ENCODE peak calls at places on chromosomes 12 and 14, in seven cellular contexts. K is BJ, Y is AG09309, A is mucosa of descending colon, L is left lung, D is foreskin keratinocyte, O is GM13976. S is an unnamed sample.
A peak's percentile ranks its signal among the peaks of the same experiment; 100 is the strongest.

GRCh38 chr14:30553311-30553989 is 5.5 kb upstream of the G2E3 start:
- DNase-seq in K (no peak), Y (no peak), A (peak; percentile 23), L (no peak), D (peak; percentile 71), O (no peak), S (no peak)

GRCh38 chr14:60768602-60769001 is 34.0 kb downstream of the MNAT1 start:
- DNase-seq in K (no peak), Y (no peak), A (no peak), L (no peak), D (no peak), O (no peak), S (no peak)

GRCh38 chr12:121813951-121814350 is 10.1 kb downstream of the SETD1B start:
- DNase-seq in K (no peak), Y (no peak), A (no peak), L (peak; percentile 68), D (no peak), O (no peak), S (no peak)

GRCh38 chr12:21538259-21538658 is 12.2 kb downstream of the SPX start:
- DNase-seq in K (no peak), Y (no peak), A (no peak), L (no peak), D (peak; percentile 14), O (no peak), S (no peak)

GRCh38 chr12:52532636-52533035 is 12.4 kb upstream of the KRT5 start:
- DNase-seq in K (no peak), Y (no peak), A (no peak), L (no peak), D (no peak), O (no peak), S (no peak)

GRCh38 chr14:76584271-76584702 is 177.0 kb upstream of the VASH1 start:
- DNase-seq in K (no peak), Y (no peak), A (no peak), L (no peak), D (no peak), O (no peak), S (no peak)

GRCh38 chr14:91280129-91280528 is 35.6 kb upstream of the GPR68 start:
- DNase-seq in K (no peak), Y (no peak), A (no peak), L (no peak), D (no peak), O (no peak), S (no peak)

GRCh38 chr14:54713364-54713763 is 146.4 kb downstream of the SAMD4A start:
- DNase-seq in K (peak; percentile 39), Y (no peak), A (no peak), L (no peak), D (no peak), O (no peak), S (no peak)

GRCh38 chr12:5733136-5733755 is 211.8 kb downstream of the ANO2 start:
- DNase-seq in K (no peak), Y (no peak), A (no peak), L (no peak), D (peak; percentile 61), O (no peak), S (no peak)

GRCh38 chr14:68965261-68965761 is 13.8 kb downstream of the ACTN1 start:
- DNase-seq in K (no peak), Y (no peak), A (no peak), L (no peak), D (no peak), O (no peak), S (no peak)

DNA sequence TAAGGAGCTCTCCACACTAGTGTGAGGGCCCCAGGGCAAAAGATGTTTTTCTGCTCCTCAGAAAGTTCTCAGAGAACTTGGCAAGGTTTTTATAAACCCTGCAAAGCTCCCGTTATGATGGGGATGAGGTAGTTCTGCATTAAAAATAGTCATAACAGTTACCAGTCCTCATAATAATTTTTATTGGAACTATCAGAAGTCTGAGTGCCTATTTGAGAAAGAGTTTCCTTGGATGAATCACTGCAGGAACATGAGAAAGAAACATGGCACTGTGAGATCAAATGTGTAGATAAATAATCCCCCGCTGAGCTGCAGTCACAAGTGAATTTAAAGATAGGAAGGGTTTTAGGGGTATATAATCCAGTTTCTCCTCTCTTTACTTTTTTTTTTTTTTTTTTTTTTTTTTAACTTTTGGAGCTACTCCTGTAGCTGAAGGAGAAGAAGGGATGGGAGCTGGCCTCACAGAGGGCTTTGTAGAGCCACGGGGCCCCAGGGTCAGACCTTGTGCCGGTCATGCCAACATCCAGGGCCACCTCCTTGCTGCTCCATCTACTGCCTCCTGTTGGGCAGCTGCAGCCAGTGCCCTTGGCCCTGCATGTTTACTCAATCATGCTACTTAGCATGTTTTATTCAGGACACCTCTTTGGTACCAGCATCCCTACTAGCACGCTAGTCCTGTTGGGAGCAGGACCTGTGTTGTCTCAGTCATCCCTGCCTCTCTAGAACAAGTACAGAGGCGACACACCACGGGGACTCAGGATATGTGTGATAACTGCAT is 39.5 kb downstream of the EVL start:
- DNase-seq in K (peak; percentile 88), Y (peak; percentile 85), A (no peak), L (no peak), D (no peak), O (no peak), S (no peak)
- TF ChIP-seq CTCF in K (no peak), Y (peak; percentile 23), A (no peak), L (no peak), D (no peak), O (no peak), S (peak; percentile 34)

GRCh38 chr12:112824701-112825100 is 33.2 kb downstream of the RPH3A start:
- DNase-seq in K (no peak), Y (no peak), A (no peak), L (no peak), D (no peak), O (no peak), S (no peak)

GRCh38 chr12:112822056-112822455 is 30.5 kb downstream of the RPH3A start:
- DNase-seq in K (no peak), Y (no peak), A (no peak), L (no peak), D (no peak), O (no peak), S (no peak)

GRCh38 chr12:112826011-112826410 is 34.5 kb downstream of the RPH3A start:
- DNase-seq in K (no peak), Y (no peak), A (no peak), L (no peak), D (no peak), O (no peak), S (no peak)

GRCh38 chr12:112824166-112824565 is 32.6 kb downstream of the RPH3A start:
- DNase-seq in K (no peak), Y (no peak), A (no peak), L (no peak), D (no peak), O (no peak), S (no peak)

GRCh38 chr12:112823582-112824149 is 32.1 kb downstream of the RPH3A start:
- DNase-seq in K (no peak), Y (no peak), A (no peak), L (no peak), D (no peak), O (no peak), S (no peak)
- TF ChIP-seq CTCF in K (no peak), Y (no peak), A (no peak), L (no peak), D (no peak), O (no peak), S (no peak)

DNA sequence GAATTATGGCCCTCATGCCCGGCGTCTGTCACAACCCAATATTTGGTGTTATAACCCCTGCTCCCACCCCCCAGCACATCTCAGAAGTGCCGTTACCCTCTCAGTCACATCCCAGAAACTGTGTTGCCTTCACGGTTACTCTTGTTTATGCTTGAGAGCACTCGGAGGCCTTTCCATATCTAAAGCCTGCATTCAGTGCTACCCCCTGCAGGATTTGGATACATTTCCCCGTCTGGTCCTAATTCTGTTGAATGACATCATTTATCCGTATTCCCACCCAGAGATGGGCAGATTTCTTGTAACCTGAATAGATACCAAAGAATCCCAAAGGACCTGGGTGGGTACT is 19.1 kb upstream of the FOS start:
- DNase-seq in K (no peak), Y (no peak), A (no peak), L (no peak), D (peak; percentile 53), O (no peak), S (no peak)
- TF ChIP-seq CTCF in K (peak; percentile 25), Y (peak; percentile 30), A (no peak), L (no peak), D (peak; percentile 56), O (no peak), S (peak; percentile 2)

GRCh38 chr14:37594238-37594915 is 672 bp downstream of the FOXA1 start:
- DNase-seq in K (peak; percentile 23), Y (peak; percentile 34), A (peak; percentile 93), L (no peak), D (peak; percentile 40), O (no peak), S (peak; percentile 71)
- TF ChIP-seq CTCF in K (peak; percentile 87), Y (peak; percentile 79), A (peak; percentile 59), L (peak; percentile 59), D (peak; percentile 84), O (peak; percentile 35), S (peak; percentile 41)

GRCh38 chr12:79174656-79175055 is 310.1 kb downstream of the SYT1 start:
- DNase-seq in K (peak; percentile 9), Y (peak; percentile 61), A (peak; percentile 2), L (no peak), D (no peak), O (no peak), S (no peak)
- TF ChIP-seq CTCF in K (peak; percentile 30), Y (peak; percentile 46), A (no peak), L (peak; percentile 8), D (peak; percentile 65), O (no peak), S (peak; percentile 35)

DNA sequence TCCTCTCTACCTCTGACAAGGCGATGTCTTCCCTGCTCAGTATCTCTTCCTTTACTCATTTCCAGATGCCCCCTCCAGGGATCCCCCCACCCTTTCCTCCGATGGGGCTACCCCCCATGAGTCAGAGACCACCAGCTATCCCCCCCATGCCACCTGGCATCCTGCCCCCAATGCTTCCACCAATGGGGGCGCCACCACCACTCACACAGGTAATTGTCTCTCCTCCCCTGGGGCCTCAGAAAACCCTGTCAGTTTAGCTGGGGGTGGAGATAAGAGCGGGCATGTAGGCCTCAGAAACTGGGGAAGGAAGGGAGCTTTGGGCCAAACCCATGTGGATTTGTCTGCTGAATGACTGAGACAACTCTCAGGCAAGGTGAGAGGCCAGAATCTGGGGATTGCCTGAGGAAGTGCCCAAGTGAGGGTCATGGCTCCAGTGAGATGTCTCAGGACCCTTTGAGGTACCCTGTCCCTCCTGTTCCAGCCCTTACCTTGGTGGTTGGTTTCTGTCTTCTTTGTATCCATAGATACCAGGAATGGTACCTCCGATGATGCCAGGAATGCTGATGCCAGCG is 8.1 kb downstream of the PRPF40B start:
- DNase-seq in K (no peak), Y (no peak), A (no peak), L (no peak), D (no peak), O (no peak), S (no peak)
- TF ChIP-seq CTCF in K (no peak), Y (no peak), A (no peak), L (no peak), D (no peak), O (no peak), S (no peak)